ENCODE peak calls at places on chromosome 4, in nine cellular contexts. E, S, U, C, W, P, Q, Z and B are unnamed samples.

GRCh38 chr4:7557447-7557846 is 122.7 kb upstream of the PSAPL1 start:
- DNase-seq in E (no peak), S (no peak), U (peak; percentile 90), C (peak; percentile 90), W (no peak), P (peak; percentile 82), Q (no peak), Z (no peak), B (peak; percentile 33)

GRCh38 chr4:165133150-165133549 is 20.5 kb upstream of the TMEM192 start:
- DNase-seq in E (no peak), S (no peak), U (no peak), C (no peak), W (peak; percentile 28), P (no peak), Q (no peak), Z (no peak), B (no peak)

GRCh38 chr4:11743236-11743635 is 314.5 kb upstream of the HS3ST1 start:
- DNase-seq in E (no peak), S (no peak), U (peak; percentile 44), C (no peak), W (no peak), P (peak; percentile 17), Q (no peak), Z (peak; percentile 72), B (no peak)

GRCh38 chr4:25814323-25814722 is 48.5 kb downstream of the SEL1L3 start:
- DNase-seq in E (no peak), S (no peak), U (peak; percentile 95), C (peak; percentile 17), W (no peak), P (peak; percentile 63), Q (no peak), Z (no peak), B (peak; percentile 40)

GRCh38 chr4:180909279-180909678 is 1333.9 kb upstream of the TENM3 start:
- DNase-seq in E (peak; percentile 58), S (peak; percentile 44), U (no peak), C (peak; percentile 54), W (peak; percentile 23), P (peak; percentile 22), Q (peak; percentile 83), Z (no peak), B (no peak)

GRCh38 chr4:25524616-25525146 is 131.0 kb upstream of the SLC34A2 start:
- DNase-seq in E (peak; percentile 25), S (no peak), U (no peak), C (no peak), W (no peak), P (no peak), Q (no peak), Z (no peak), B (no peak)

GRCh38 chr4:127601029-127601428 is 31.7 kb upstream of the INTU start:
- DNase-seq in E (no peak), S (peak; percentile 49), U (peak; percentile 5), C (peak; percentile 69), W (no peak), P (peak; percentile 43), Q (no peak), Z (no peak), B (no peak)

GRCh38 chr4:156515295-156515694 is 456.3 kb downstream of the PDGFC start:
- DNase-seq in E (no peak), S (no peak), U (no peak), C (no peak), W (no peak), P (peak; percentile 19), Q (no peak), Z (no peak), B (no peak)

GRCh38 chr4:44760142-44760898 is 34.0 kb upstream of the GNPDA2 start:
- DNase-seq in E (peak; percentile 52), S (peak; percentile 80), U (peak; percentile 22), C (peak; percentile 62), W (peak; percentile 56), P (peak; percentile 20), Q (peak; percentile 60), Z (peak; percentile 59), B (no peak)

GRCh38 chr4:41594439-41594838 is 56.5 kb downstream of the LIMCH1 start:
- DNase-seq in E (no peak), S (no peak), U (peak; percentile 30), C (peak; percentile 7), W (no peak), P (no peak), Q (no peak), Z (no peak), B (no peak)

GRCh38 chr4:89140168-89140759 is 28.9 kb downstream of the TIGD2 start:
- DNase-seq in E (no peak), S (no peak), U (no peak), C (no peak), W (no peak), P (no peak), Q (no peak), Z (no peak), B (no peak)

GRCh38 chr4:170071196-170071595 is 18.6 kb downstream of the AADAT start:
- DNase-seq in E (no peak), S (no peak), U (no peak), C (no peak), W (no peak), P (no peak), Q (no peak), Z (no peak), B (no peak)

GRCh38 chr4:81905966-81906365 is 434.3 kb upstream of the RASGEF1B start:
- DNase-seq in E (no peak), S (no peak), U (no peak), C (no peak), W (no peak), P (no peak), Q (no peak), Z (peak; percentile 31), B (no peak)

GRCh38 chr4:184722798-184723197 is 11.1 kb downstream of the CENPU start:
- DNase-seq in E (no peak), S (no peak), U (no peak), C (no peak), W (no peak), P (no peak), Q (no peak), Z (no peak), B (no peak)

GRCh38 chr4:23234716-23235115 is 542.0 kb downstream of the GBA3 start:
- DNase-seq in E (no peak), S (no peak), U (peak; percentile 67), C (no peak), W (no peak), P (no peak), Q (no peak), Z (no peak), B (peak; percentile 4)

GRCh38 chr4:69760455-69760854 is at the start of gene SULT1B1:
- DNase-seq in E (no peak), S (no peak), U (peak; percentile 56), C (peak; percentile 65), W (no peak), P (peak; percentile 43), Q (no peak), Z (peak; percentile 38), B (no peak)

DNA sequence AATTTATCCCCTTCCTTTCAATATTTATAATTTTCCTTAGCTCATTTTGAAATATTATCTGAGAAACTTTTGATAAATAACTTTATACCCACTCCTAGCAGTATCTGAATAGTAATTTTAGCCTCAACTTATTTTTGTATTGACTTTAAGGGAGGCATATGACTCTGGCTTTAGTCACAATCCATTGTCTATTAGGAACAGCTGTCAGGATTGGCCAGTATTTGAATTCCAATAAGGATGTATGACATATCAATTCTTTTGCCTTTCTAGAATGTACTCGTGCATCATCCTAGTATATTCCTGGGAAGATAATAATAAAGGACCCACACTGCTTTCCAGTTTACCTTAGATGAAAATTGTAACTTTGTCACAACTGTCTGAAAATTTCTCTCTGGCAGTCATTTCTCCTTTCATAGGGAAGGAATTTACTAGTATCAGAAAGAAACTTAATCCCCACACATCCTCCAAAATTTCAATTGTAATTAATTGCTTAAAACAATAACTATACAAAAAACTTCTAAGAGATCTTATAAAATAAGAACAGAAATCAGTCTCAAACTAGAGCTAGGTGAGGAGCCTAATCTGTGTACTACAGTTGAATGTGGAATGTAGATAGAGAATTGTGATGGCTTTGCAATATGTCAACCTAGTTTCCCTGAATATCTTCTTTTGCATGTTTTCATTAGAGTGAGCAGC is 121.0 kb upstream of the EPHA5 start:
- DNase-seq in E (no peak), S (no peak), U (peak; percentile 15), C (no peak), W (no peak), P (no peak), Q (no peak), Z (no peak), B (no peak)
- H3K4me2 ChIP-seq in E (no peak overlapping the region), S (no peak overlapping the region), U (no peak overlapping the region), C (no peak overlapping the region), W (no peak overlapping the region), P (no peak overlapping the region), Q (peak overlapping the region; percentile 4), Z (peak overlapping the region; percentile 34), B (no peak overlapping the region)

DNA sequence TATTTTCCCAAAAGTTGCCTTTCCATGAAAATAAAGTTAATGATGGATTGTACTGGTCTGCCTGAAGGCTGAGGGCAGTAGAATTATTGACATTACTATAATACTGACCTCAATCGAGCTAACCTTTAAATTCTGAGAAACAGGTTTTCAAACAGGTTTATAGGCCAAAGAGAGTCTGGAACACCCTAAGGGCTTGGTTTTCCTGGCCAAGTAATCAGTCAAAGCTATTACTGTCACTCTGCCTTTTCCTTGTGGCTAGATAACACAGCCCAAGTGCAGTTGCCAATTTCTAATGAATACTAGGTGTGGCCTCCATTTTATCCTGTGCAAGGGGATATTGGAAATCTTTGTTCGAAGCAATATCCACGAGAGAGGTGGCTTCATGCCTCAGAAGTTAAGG is 75.2 kb downstream of the INTS12 start:
- DNase-seq in E (no peak), S (no peak), U (no peak), C (no peak), W (no peak), P (no peak), Q (no peak), Z (no peak), B (no peak)
- H3K4me2 ChIP-seq in E (no peak overlapping the region), S (no peak overlapping the region), U (no peak overlapping the region), C (no peak overlapping the region), W (no peak overlapping the region), P (no peak overlapping the region), Q (no peak overlapping the region), Z (peak overlapping the region; percentile 75), B (peak overlapping the region; percentile 60)

DNA sequence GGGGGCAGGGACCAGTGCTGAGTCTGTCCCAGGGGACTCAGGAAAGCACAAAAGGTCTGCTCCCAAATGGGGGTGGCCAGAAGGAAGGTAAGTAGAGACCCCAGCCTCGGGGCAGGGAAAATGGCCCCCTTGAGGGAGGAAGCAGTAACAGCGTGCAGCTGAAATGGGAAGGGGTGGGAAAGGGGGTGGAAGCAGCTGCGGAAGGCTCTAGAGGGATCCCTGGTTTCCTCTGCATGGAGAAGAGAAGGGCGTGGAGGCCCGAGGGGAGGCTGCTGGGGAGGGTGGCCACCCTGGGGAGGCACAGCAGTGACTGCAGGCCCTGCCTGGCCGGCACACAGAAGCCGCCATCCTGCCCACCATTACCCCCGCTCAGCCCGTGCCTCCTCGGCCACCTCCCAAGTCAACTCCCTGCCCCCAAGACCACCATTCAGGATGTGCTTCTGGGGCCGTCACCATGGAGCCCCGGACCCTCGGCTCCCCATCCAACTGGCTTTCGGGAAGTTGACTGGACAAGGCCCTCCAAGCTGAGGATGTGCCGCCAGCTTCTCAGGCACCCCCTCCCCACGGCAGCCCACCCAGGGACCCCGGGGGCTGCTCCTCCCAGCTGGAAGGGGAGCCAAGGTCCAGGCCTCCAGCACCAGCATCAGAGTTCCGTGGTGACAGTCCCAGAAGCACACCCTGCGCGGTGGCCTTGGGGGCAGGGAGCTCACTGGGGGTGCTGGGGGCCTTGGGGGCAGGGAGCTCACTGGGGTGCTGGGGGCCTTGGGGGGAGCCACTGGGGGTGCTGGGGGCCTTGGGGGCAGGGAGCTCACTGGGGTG is 23.6 kb downstream of the CFAP99 start:
- DNase-seq in E (no peak), S (no peak), U (no peak), C (no peak), W (no peak), P (no peak), Q (peak; percentile 70), Z (no peak), B (no peak)
- H3K4me2 ChIP-seq in E (no peak overlapping the region), S (peak overlapping the region; percentile 52), U (no peak overlapping the region), C (no peak overlapping the region), W (peak overlapping the region; percentile 28), P (no peak overlapping the region), Q (peak overlapping the region; percentile 57), Z (peak overlapping the region; percentile 76), B (no peak overlapping the region)

GRCh38 chr4:98997176-98997575 is 1.7 kb downstream of the METAP1 start:
- DNase-seq in E (no peak), S (no peak), U (no peak), C (no peak), W (no peak), P (no peak), Q (no peak), Z (no peak), B (no peak)
- H3K4me2 ChIP-seq in E (peak overlapping the region; percentile 86), S (peak overlapping the region; percentile 90), U (peak overlapping the region; percentile 88), C (peak overlapping the region; percentile 71), W (peak overlapping the region; percentile 88), P (peak overlapping the region; percentile 21), Q (peak overlapping the region; percentile 98), Z (peak overlapping the region; percentile 64), B (peak overlapping the region; percentile 91)